ENCODE peak calls at places on chromosome 1, in ten cellular contexts. One of them, this sample, is unnamed.

GRCh38 chr1:115091582-115091981 is 2.3 kb upstream of the TSPAN2 start:
- DNase-seq in endothelial cell of umbilical vein: no peak
- DNase-seq in tibial artery: no peak
- DNase-seq in Caki2: no peak
- DNase-seq in AG08396: no peak
- DNase-seq in left ventricle myocardium inferior: no peak
- DNase-seq in fibroblast of lung: no peak
- DNase-seq in psoas muscle: no peak
- DNase-seq in G401: no peak
- DNase-seq in dermis microvascular lymphatic vessel endothelial cell: no peak
- DNase-seq in this sample: no peak

GRCh38 chr1:220786337-220787068 is at the start of gene MTARC1:
- DNase-seq in endothelial cell of umbilical vein: peak; percentile 39
- DNase-seq in tibial artery: no peak
- DNase-seq in Caki2: peak; percentile 77
- DNase-seq in AG08396: peak; percentile 81
- DNase-seq in left ventricle myocardium inferior: peak; percentile 83
- DNase-seq in fibroblast of lung: peak; percentile 47
- DNase-seq in psoas muscle: peak; percentile 83
- DNase-seq in G401: peak; percentile 86
- DNase-seq in dermis microvascular lymphatic vessel endothelial cell: peak; percentile 50
- DNase-seq in this sample: peak; percentile 40

GRCh38 chr1:198123146-198123545 is 33.7 kb upstream of the NEK7 start:
- DNase-seq in endothelial cell of umbilical vein: peak; percentile 77
- DNase-seq in tibial artery: no peak
- DNase-seq in Caki2: no peak
- DNase-seq in AG08396: peak; percentile 8
- DNase-seq in left ventricle myocardium inferior: no peak
- DNase-seq in fibroblast of lung: peak; percentile 75
- DNase-seq in psoas muscle: no peak
- DNase-seq in G401: no peak
- DNase-seq in dermis microvascular lymphatic vessel endothelial cell: peak; percentile 41
- DNase-seq in this sample: no peak

GRCh38 chr1:210792250-210792649 is 341.7 kb downstream of the KCNH1 start:
- DNase-seq in endothelial cell of umbilical vein: no peak
- DNase-seq in tibial artery: no peak
- DNase-seq in Caki2: no peak
- DNase-seq in AG08396: no peak
- DNase-seq in left ventricle myocardium inferior: no peak
- DNase-seq in fibroblast of lung: no peak
- DNase-seq in psoas muscle: no peak
- DNase-seq in G401: no peak
- DNase-seq in dermis microvascular lymphatic vessel endothelial cell: no peak
- DNase-seq in this sample: no peak

GRCh38 chr1:8910331-8910730 is 31.8 kb upstream of the ENO1 start:
- DNase-seq in endothelial cell of umbilical vein: no peak
- DNase-seq in tibial artery: no peak
- DNase-seq in Caki2: no peak
- DNase-seq in AG08396: no peak
- DNase-seq in left ventricle myocardium inferior: no peak
- DNase-seq in fibroblast of lung: no peak
- DNase-seq in psoas muscle: no peak
- DNase-seq in G401: no peak
- DNase-seq in dermis microvascular lymphatic vessel endothelial cell: no peak
- DNase-seq in this sample: no peak

GRCh38 chr1:229129306-229130027 is 141.4 kb upstream of the RAB4A start:
- DNase-seq in endothelial cell of umbilical vein: no peak
- DNase-seq in tibial artery: no peak
- DNase-seq in Caki2: no peak
- DNase-seq in AG08396: no peak
- DNase-seq in left ventricle myocardium inferior: no peak
- DNase-seq in fibroblast of lung: no peak
- DNase-seq in psoas muscle: no peak
- DNase-seq in G401: no peak
- DNase-seq in dermis microvascular lymphatic vessel endothelial cell: no peak
- DNase-seq in this sample: no peak

GRCh38 chr1:207644852-207645631 is at the start of gene CR1L:
- DNase-seq in endothelial cell of umbilical vein: peak; percentile 76
- DNase-seq in tibial artery: peak; percentile 85
- DNase-seq in Caki2: peak; percentile 76
- DNase-seq in AG08396: peak; percentile 82
- DNase-seq in left ventricle myocardium inferior: peak; percentile 78
- DNase-seq in fibroblast of lung: peak; percentile 36
- DNase-seq in psoas muscle: peak; percentile 86
- DNase-seq in G401: peak; percentile 36
- DNase-seq in dermis microvascular lymphatic vessel endothelial cell: peak; percentile 67
- DNase-seq in this sample: peak; percentile 47

GRCh38 chr1:174958396-174958795 is 41.4 kb upstream of the CACYBP start:
- DNase-seq in endothelial cell of umbilical vein: no peak
- DNase-seq in tibial artery: no peak
- DNase-seq in Caki2: no peak
- DNase-seq in AG08396: no peak
- DNase-seq in left ventricle myocardium inferior: no peak
- DNase-seq in fibroblast of lung: no peak
- DNase-seq in psoas muscle: no peak
- DNase-seq in G401: peak; percentile 72
- DNase-seq in dermis microvascular lymphatic vessel endothelial cell: no peak
- DNase-seq in this sample: no peak

GRCh38 chr1:48061162-48062136 is 64.3 kb upstream of the TRABD2B start:
- DNase-seq in endothelial cell of umbilical vein: peak; percentile 61
- DNase-seq in tibial artery: peak; percentile 59
- DNase-seq in Caki2: peak; percentile 68
- DNase-seq in AG08396: peak; percentile 43
- DNase-seq in left ventricle myocardium inferior: peak; percentile 32
- DNase-seq in fibroblast of lung: peak; percentile 55
- DNase-seq in psoas muscle: no peak
- DNase-seq in G401: peak; percentile 63
- DNase-seq in dermis microvascular lymphatic vessel endothelial cell: peak; percentile 54
- DNase-seq in this sample: no peak